ENCODE peak calls at places on chromosomes 12 and 14, in six cellular contexts. T is astrocyte of the spinal cord, L is AG04450, M is chondrocyte, A is A549, R is esophagus squamous epithelium. I is an unnamed sample.

GRCh38 chr14:20820063-20820904 is 17.6 kb upstream of the RNASE1 start:
- DNase-seq in T (no peak), L (no peak), M (no peak), A (no peak), R (no peak), I (no peak)

GRCh38 chr12:106345739-106346138 is 11.8 kb upstream of the POLR3B start:
- DNase-seq in T (peak), L (no peak), M (no peak), A (peak), R (no peak), I (peak)

GRCh38 chr12:80161612-80162011 is 62.3 kb downstream of the OTOGL start:
- DNase-seq in T (no peak), L (no peak), M (no peak), A (no peak), R (no peak), I (no peak)

GRCh38 chr14:101065696-101066694 is 162.5 kb upstream of the RTL1 start:
- DNase-seq in T (no peak), L (no peak), M (peak), A (no peak), R (no peak), I (no peak)

GRCh38 chr12:7512528-7512927 is 9.0 kb upstream of the CD163 start:
- DNase-seq in T (peak), L (peak), M (no peak), A (peak), R (no peak), I (peak)

GRCh38 chr14:43754838-43755237 is 752.2 kb downstream of the FSCB start:
- DNase-seq in T (no peak), L (no peak), M (no peak), A (no peak), R (no peak), I (no peak)

GRCh38 chr12:34291426-34291901 is 269.2 kb downstream of the ALG10 start:
- DNase-seq in T (no peak), L (no peak), M (no peak), A (no peak), R (no peak), I (no peak)

GRCh38 chr14:68820536-68820935 is 27.7 kb upstream of the ZFP36L1 start:
- DNase-seq in T (no peak), L (no peak), M (no peak), A (no peak), R (no peak), I (no peak)

GRCh38 chr14:69152181-69152943 is 557 bp downstream of the DCAF5 start:
- DNase-seq in T (peak), L (no peak), M (no peak), A (peak), R (no peak), I (no peak)

GRCh38 chr12:51847830-51848727 is at the start of gene FIGNL2:
- DNase-seq in T (no peak), L (no peak), M (no peak), A (no peak), R (no peak), I (no peak)

GRCh38 chr14:101636081-101636560 is 74.8 kb downstream of the DIO3 start:
- DNase-seq in T (no peak), L (no peak), M (no peak), A (no peak), R (no peak), I (no peak)

GRCh38 chr14:72699433-72699832 is 194.5 kb downstream of the DPF3 start:
- DNase-seq in T (no peak), L (no peak), M (no peak), A (no peak), R (no peak), I (no peak)
- TF ChIP-seq CTCF in T (no peak), L (no peak), M (no peak), A (no peak), R (no peak), I (no peak)

GRCh38 chr12:49733219-49734017 is 7.9 kb upstream of the TMBIM6 start:
- DNase-seq in T (no peak), L (no peak), M (no peak), A (no peak), R (no peak), I (no peak)
- TF ChIP-seq CTCF in T (no peak), L (no peak), M (peak), A (no peak), R (no peak), I (no peak)

DNA sequence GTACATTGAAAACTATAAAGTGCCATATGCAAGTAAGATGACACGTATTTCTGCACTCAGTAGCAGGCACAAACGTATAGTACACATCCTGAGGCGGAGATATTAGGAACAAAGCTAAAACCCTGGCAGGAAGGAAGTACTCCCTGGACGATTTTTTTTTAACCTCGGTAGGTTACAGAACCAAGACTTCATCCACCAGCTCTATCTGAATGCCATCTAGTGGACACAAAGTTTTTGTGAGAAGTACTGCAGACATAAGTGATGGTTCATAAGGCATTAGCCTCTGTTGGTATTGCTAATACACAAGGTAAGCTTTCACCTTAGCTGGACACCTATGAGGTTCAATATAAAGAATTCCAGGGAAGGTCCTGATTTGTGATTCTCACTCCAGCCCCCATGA is 83.0 kb upstream of the CCDC196 start:
- DNase-seq in T (peak), L (no peak), M (no peak), A (peak), R (no peak), I (no peak)
- TF ChIP-seq CTCF in T (peak), L (peak), M (peak), A (peak), R (peak), I (peak)

GRCh38 chr12:122064034-122064777 is 14.3 kb upstream of the MLXIP start:
- DNase-seq in T (peak), L (no peak), M (no peak), A (peak), R (no peak), I (peak)
- TF ChIP-seq CTCF in T (peak), L (peak), M (peak), A (peak), R (no peak), I (peak)

GRCh38 chr12:39441189-39441962 is 1.5 kb downstream of the KIF21A start:
- DNase-seq in T (no peak), L (no peak), M (no peak), A (no peak), R (no peak), I (no peak)

GRCh38 chr12:39440781-39441180 is 2.1 kb downstream of the KIF21A start:
- DNase-seq in T (no peak), L (no peak), M (no peak), A (peak), R (no peak), I (no peak)

GRCh38 chr12:39441963-39442894 is 691 bp downstream of the KIF21A start:
- DNase-seq in T (peak), L (no peak), M (no peak), A (peak), R (no peak), I (peak)

GRCh38 chr12:39443704-39444234 is 849 bp upstream of the KIF21A start:
- DNase-seq in T (no peak), L (no peak), M (no peak), A (no peak), R (no peak), I (no peak)

GRCh38 chr12:39442895-39443703 is at the start of gene KIF21A:
- DNase-seq in T (peak), L (peak), M (peak), A (peak), R (peak), I (peak)
- TF ChIP-seq CTCF in T (peak), L (peak), M (peak), A (peak), R (peak), I (peak)

GRCh38 chr12:1502856-1503255 is 91.5 kb downstream of the FBXL14 start:
- DNase-seq in T (no peak), L (no peak), M (no peak), A (no peak), R (no peak), I (no peak)
- TF ChIP-seq CTCF in T (no peak), L (no peak), M (no peak), A (no peak), R (no peak), I (no peak)

GRCh38 chr12:101767537-101767936 is 28.3 kb upstream of the SYCP3 start:
- DNase-seq in T (no peak), L (no peak), M (no peak), A (no peak), R (no peak), I (no peak)
- TF ChIP-seq CTCF in T (no peak), L (no peak), M (no peak), A (no peak), R (no peak), I (no peak)